ENCODE peak calls at places on chromosome 4, in nine cellular contexts. U, E, L, A, G, M, S, P and K are unnamed samples.

GRCh38 chr4:13559414-13559813 is 15.1 kb upstream of the NKX3-2 start:
- DNase-seq in E (no peak), M (no peak), G (peak), S (peak), L (no peak), P (no peak), A (no peak), U (no peak), K (no peak)

GRCh38 chr4:26131711-26132110 is 189.1 kb upstream of the RBPJ start:
- DNase-seq in E (no peak), U (no peak), M (no peak), P (no peak), L (no peak), A (no peak), S (no peak), G (no peak), K (peak)

GRCh38 chr4:1337376-1337831 is 9.6 kb upstream of the UVSSA start:
- DNase-seq in U (no peak), L (no peak), S (no peak), P (no peak), M (peak), E (no peak), G (peak), A (no peak), K (no peak)

GRCh38 chr4:46442963-46443362 is 53.0 kb upstream of the GABRA2 start:
- DNase-seq in E (no peak), G (peak), U (no peak), M (no peak), P (no peak), S (no peak), A (no peak), L (no peak), K (no peak)

GRCh38 chr4:27604692-27605091 is 744.1 kb downstream of the STIM2 start:
- DNase-seq in E (no peak), S (no peak), A (no peak), M (no peak), G (no peak), U (no peak), L (no peak), P (no peak), K (no peak)

GRCh38 chr4:86834901-86835300 is 14.3 kb downstream of the SLC10A6 start:
- DNase-seq in G (no peak), E (no peak), S (no peak), L (no peak), A (no peak), M (no peak), P (no peak), U (no peak), K (no peak)

GRCh38 chr4:4327652-4328121 is 37.6 kb downstream of the ZBTB49 start:
- DNase-seq in P (no peak), E (peak), A (no peak), G (peak), S (no peak), L (peak), U (peak), M (peak), K (no peak)

GRCh38 chr4:10164877-10165283 is 48.3 kb upstream of the WDR1 start:
- DNase-seq in E (no peak), S (no peak), M (peak), A (peak), P (peak), L (peak), U (peak), G (peak), K (no peak)

GRCh38 chr4:172980178-172980577 is 188.4 kb upstream of the GALNT7 start:
- DNase-seq in A (no peak), G (no peak), S (no peak), P (no peak), M (no peak), U (no peak), E (no peak), L (no peak), K (no peak)

GRCh38 chr4:1192091-1192492 is 19.7 kb upstream of the SPON2 start:
- DNase-seq in P (peak), E (peak), S (peak), U (peak), G (peak), L (peak), A (peak), M (peak), K (no peak)

DNA sequence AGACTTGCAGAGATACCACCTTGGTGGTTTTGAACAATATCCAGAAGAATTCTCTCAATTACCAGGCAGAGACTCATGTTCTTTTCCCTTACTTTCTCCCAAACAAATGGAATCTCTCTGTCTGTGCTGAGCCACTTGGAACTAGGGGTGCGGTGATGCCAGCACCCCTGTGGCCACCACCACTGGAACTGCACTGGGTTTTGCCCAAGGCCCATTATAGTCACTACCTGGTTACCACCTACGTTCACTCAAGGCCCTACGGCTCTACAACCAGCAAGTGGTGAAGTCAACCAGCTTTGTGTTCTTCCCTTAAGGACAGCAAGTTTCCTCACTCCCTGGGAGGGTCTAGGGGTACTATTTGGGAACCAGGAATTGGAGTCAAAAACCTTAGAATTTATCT is 1183.7 kb downstream of the FSTL5 start:
- DNase-seq in S (no peak), M (no peak), A (no peak), L (no peak), P (no peak), G (no peak), U (no peak), E (no peak), K (no peak)
- TF ChIP-seq CTCF in S (no peak), M (no peak), A (no peak), L (no peak), P (no peak), G (no peak), U (no peak), E (no peak), K (no peak)

GRCh38 chr4:54231419-54232150 is 2.5 kb downstream of the PDGFRA start:
- DNase-seq in A (peak), S (no peak), G (no peak), L (no peak), E (no peak), P (no peak), U (peak), M (peak), K (no peak)

GRCh38 chr4:54232151-54232688 is 3.1 kb downstream of the PDGFRA start:
- DNase-seq in E (no peak), M (no peak), L (no peak), U (no peak), S (no peak), G (no peak), A (no peak), P (no peak), K (no peak)

GRCh38 chr4:54233128-54233696 is 4.1 kb downstream of the PDGFRA start:
- DNase-seq in L (peak), P (peak), U (peak), E (peak), S (no peak), A (peak), G (peak), M (peak), K (peak)

GRCh38 chr4:54234497-54235205 is 5.6 kb downstream of the PDGFRA start:
- DNase-seq in U (no peak), S (no peak), G (no peak), P (no peak), E (no peak), L (no peak), M (no peak), A (no peak), K (no peak)

GRCh38 chr4:54233697-54234496 is 4.8 kb downstream of the PDGFRA start:
- DNase-seq in P (peak), E (peak), L (peak), G (peak), A (peak), S (no peak), M (peak), U (peak), K (peak)
- H3K4me3 ChIP-seq in P (peak), E (peak), L (peak), G (peak), A (peak), S (peak), M (peak), U (peak), K (peak)

DNA sequence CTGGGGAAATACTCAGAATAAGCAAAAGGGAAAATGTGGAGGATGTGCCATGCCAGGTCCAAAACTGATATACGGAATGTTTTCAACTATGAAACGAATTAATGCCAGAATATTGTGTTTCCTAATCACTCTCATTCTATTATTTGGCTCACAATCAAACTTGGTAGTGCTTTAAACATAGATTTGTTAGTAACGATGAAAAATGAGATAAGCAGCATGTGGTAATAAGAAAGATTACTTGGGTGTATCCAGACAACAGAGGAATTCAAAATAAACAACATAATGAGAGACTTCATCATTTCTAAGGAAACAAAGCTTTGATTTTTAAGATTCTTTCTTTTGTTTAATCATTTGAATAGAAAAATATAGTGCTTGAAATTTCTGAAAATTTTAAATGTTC is 237.3 kb downstream of the TACR3 start:
- DNase-seq in M (no peak), E (no peak), S (no peak), A (no peak), G (no peak), U (no peak), P (no peak), L (no peak), K (no peak)
- TF ChIP-seq CTCF in M (no peak), E (no peak), S (no peak), A (no peak), G (no peak), U (no peak), P (no peak), L (no peak), K (no peak)

DNA sequence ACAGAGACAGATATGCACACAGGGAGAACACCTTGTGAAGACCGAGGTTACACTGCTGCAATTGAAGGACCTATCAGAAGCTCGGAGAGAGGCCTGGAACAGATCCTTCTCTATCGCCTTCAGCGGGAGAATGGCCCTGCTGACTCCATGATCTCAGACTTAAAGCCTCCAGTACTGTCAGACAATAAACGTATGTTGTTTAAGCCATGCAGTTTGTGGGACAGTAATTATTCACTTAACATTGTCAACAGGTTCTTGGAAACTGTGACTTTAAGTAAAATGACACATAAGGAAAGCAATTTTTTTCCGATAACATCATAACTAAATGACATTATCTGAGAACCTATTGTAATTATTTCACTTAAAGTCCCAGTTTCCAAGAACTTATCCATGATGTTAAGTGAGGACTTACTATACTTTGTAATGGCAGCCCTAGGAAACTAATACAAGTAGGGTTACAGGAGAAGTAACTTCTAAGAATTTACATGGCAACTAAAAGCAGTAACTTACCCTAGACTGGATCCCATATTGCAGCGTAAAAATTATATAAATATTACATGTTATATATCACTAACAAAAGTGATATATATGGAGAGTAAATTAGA is 180.8 kb upstream of the MAB21L2 start:
- DNase-seq in P (no peak), S (no peak), E (no peak), U (no peak), M (no peak), L (no peak), A (no peak), G (no peak), K (no peak)
- H3K4me3 ChIP-seq in P (no peak), S (no peak), E (no peak), U (no peak), M (no peak), L (no peak), A (no peak), G (no peak), K (no peak)

GRCh38 chr4:83360018-83360417 is 25.4 kb upstream of the HPSE start:
- DNase-seq in E (no peak), L (no peak), U (no peak), M (no peak), A (no peak), P (no peak), G (no peak), S (no peak), K (no peak)

GRCh38 chr4:83364312-83364711 is 29.7 kb upstream of the HPSE start:
- DNase-seq in L (no peak), A (no peak), E (no peak), U (no peak), G (no peak), P (no peak), S (no peak), M (no peak), K (no peak)

GRCh38 chr4:83361416-83362196 is 27.0 kb upstream of the HPSE start:
- DNase-seq in A (no peak), L (no peak), U (no peak), M (no peak), G (no peak), E (no peak), P (no peak), S (no peak), K (no peak)

GRCh38 chr4:83358410-83358809 is 23.8 kb upstream of the HPSE start:
- DNase-seq in M (no peak), A (no peak), P (no peak), E (no peak), U (no peak), G (peak), S (peak), L (no peak), K (no peak)

GRCh38 chr4:83362492-83363329 is 28.1 kb upstream of the HPSE start:
- DNase-seq in A (no peak), L (no peak), P (peak), G (peak), M (no peak), E (no peak), U (no peak), S (no peak), K (no peak)
- TF ChIP-seq CTCF in A (peak), L (peak), P (peak), G (peak), M (peak), E (no peak), U (peak), S (peak), K (peak)

GRCh38 chr4:110543577-110543976 is 67.6 kb downstream of the ENPEP start:
- DNase-seq in A (no peak), L (no peak), U (no peak), P (no peak), G (no peak), E (no peak), M (no peak), S (no peak), K (no peak)

GRCh38 chr4:110550260-110550659 is 72.6 kb downstream of the PITX2 start:
- DNase-seq in G (peak), E (no peak), U (no peak), P (no peak), L (no peak), S (no peak), M (no peak), A (no peak), K (no peak)

GRCh38 chr4:110540606-110541440 is 64.9 kb downstream of the ENPEP start:
- DNase-seq in U (no peak), S (peak), L (no peak), P (no peak), E (no peak), M (no peak), A (no peak), G (peak), K (no peak)

DNA sequence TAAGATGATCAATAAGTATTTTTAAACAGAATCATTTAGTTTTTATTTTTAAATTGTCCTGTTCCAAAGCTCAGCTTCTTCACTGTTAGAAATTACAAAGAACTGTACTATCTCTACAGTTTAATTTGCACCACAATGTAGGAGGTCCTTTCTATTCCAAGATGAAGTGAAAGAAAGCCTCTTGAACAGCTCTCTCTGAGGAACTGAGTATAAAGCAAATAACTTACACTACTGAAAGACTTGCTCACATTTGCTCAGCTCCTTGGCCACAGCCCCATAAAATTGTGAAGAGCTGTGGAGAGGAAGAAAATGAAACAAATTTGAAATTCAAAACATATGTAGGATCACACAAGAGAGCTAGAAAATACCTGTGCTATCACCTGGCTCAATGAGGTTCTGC is 68.6 kb downstream of the ENPEP start:
- DNase-seq in M (no peak), L (no peak), E (no peak), U (no peak), P (no peak), G (no peak), S (no peak), A (no peak), K (no peak)
- H3K4me3 ChIP-seq in M (no peak), L (no peak), E (no peak), U (no peak), P (no peak), G (no peak), S (no peak), A (no peak), K (no peak)

GRCh38 chr4:186020793-186021407 is 48.1 kb upstream of the TLR3 start:
- DNase-seq in U (peak), P (no peak), A (no peak), M (no peak), L (no peak), G (no peak), S (no peak), E (no peak), K (no peak)

GRCh38 chr4:186020106-186020792 is 48.7 kb upstream of the TLR3 start:
- DNase-seq in G (no peak), E (no peak), U (no peak), S (no peak), P (no peak), L (no peak), M (no peak), A (no peak), K (no peak)

GRCh38 chr4:186019264-186019663 is 49.7 kb upstream of the TLR3 start:
- DNase-seq in A (no peak), P (no peak), S (peak), E (no peak), M (no peak), G (no peak), L (no peak), U (no peak), K (no peak)

GRCh38 chr4:186023975-186024374 is 45.0 kb upstream of the TLR3 start:
- DNase-seq in P (no peak), S (no peak), U (no peak), A (no peak), G (no peak), M (no peak), L (no peak), E (no peak), K (no peak)

DNA sequence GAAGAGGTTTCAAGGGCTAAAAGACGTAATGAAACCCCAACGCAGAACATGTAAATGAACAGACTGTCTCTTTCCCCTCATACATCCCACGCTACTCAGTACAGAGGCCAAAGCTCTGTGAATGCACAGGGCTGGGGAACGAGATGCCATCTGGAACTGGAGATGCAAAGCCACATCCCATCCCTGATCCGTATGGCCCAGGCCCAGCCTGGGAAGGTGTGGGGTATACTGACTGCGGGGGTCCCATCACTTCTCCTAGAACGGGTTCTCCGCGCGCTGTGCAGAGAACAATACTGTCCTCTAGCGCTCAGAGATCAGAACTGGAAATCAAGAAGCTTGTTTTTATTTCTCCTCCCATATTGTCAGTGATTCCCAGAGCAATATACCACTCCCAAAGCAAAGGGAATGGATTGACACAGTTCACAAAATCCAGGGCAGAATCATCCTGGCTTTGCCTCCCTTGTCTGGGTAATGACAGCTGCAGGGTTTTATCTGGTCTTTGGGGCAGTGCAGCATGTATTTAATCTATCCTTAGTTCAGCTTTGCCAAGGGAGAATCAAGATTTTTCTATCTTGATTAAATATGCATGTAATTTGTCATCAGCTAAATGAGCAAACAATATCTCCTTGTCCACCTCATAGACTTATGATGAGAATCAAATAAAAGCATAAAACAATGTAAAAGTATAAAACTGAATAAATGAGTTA is 47.3 kb upstream of the TLR3 start:
- DNase-seq in U (peak), P (no peak), L (peak), E (no peak), S (peak), A (no peak), G (peak), M (no peak), K (no peak)
- TF ChIP-seq CTCF in U (peak), P (peak), L (peak), E (peak), S (peak), A (peak), G (peak), M (peak), K (peak)